ENCODE peak calls at places on chromosomes 2 and 18, in five cellular contexts. S, O, V, T and J are unnamed samples.

GRCh38 chr18:61942072-61942471 is 49.3 kb upstream of the RNF152 start:
- DNase-seq in S (no peak), O (no peak), V (no peak), T (no peak), J (no peak)

GRCh38 chr18:5152335-5153020 is 44.6 kb downstream of the AKAIN1 start:
- DNase-seq in S (no peak), O (no peak), V (no peak), T (no peak), J (no peak)

GRCh38 chr2:218831378-218831990 is at the start of gene PRKAG3:
- DNase-seq in S (no peak), O (no peak), V (no peak), T (no peak), J (no peak)

GRCh38 chr2:239160226-239161143 is 240.3 kb downstream of the HDAC4 start:
- DNase-seq in S (no peak), O (no peak), V (no peak), T (no peak), J (no peak)

GRCh38 chr18:79368681-79369080 is 27.0 kb upstream of the NFATC1 start:
- DNase-seq in S (no peak), O (no peak), V (no peak), T (no peak), J (no peak)

GRCh38 chr2:229297284-229297683 is 26.2 kb upstream of the PID1 start:
- DNase-seq in S (no peak), O (no peak), V (no peak), T (no peak), J (peak)

GRCh38 chr2:164617466-164617865 is 3.8 kb downstream of the GRB14 start:
- DNase-seq in S (no peak), O (no peak), V (no peak), T (no peak), J (no peak)

GRCh38 chr2:231666171-231667095 is 41.9 kb upstream of the PTMA start:
- DNase-seq in S (peak), O (peak), V (peak), T (peak), J (peak)

GRCh38 chr2:234823196-234823876 is 128.5 kb upstream of the SH3BP4 start:
- DNase-seq in S (no peak), O (no peak), V (no peak), T (no peak), J (no peak)

GRCh38 chr2:54306561-54306960 is 50.5 kb upstream of the TSPYL6 start:
- DNase-seq in S (no peak), O (no peak), V (no peak), T (no peak), J (no peak)

GRCh38 chr2:10971855-10972348 is 60.2 kb downstream of the KCNF1 start:
- DNase-seq in S (peak), O (no peak), V (no peak), T (no peak), J (peak)

GRCh38 chr2:240640939-240641338 is 15.7 kb downstream of the GPR35 start:
- DNase-seq in S (peak), O (peak), V (peak), T (no peak), J (no peak)

GRCh38 chr2:19488009-19488691 is 129.7 kb upstream of the OSR1 start:
- DNase-seq in S (no peak), O (no peak), V (peak), T (no peak), J (peak)

GRCh38 chr2:158753561-158754302 is 41.4 kb upstream of the DAPL1 start:
- DNase-seq in S (peak), O (peak), V (peak), T (no peak), J (peak)
- TF ChIP-seq REST in S (no peak), O (no peak), V (no peak), T (no peak), J (no peak)

DNA sequence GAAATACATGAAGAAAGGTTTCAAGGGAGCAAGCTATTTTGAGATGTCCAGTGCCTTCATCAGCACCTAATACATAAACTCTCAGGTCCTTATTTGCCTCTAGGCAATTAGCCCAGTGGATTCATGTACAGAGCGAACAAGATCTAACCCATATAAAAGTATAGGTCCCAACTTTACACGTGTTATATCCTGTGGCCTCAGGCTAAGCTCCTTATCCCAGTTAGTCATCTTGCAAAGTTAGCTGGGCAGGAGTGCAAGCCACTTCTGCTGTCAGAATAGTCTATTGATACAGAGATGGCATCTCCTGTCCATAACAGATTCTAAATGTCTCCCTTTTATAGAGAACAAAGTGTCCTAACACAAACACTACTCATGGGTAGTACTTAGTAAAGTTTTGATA is 203.9 kb upstream of the PIK3C3 start:
- DNase-seq in S (no peak), O (no peak), V (no peak), T (no peak), J (no peak)
- TF ChIP-seq GABPA in S (no peak), O (no peak), V (no peak), T (no peak), J (no peak)

DNA sequence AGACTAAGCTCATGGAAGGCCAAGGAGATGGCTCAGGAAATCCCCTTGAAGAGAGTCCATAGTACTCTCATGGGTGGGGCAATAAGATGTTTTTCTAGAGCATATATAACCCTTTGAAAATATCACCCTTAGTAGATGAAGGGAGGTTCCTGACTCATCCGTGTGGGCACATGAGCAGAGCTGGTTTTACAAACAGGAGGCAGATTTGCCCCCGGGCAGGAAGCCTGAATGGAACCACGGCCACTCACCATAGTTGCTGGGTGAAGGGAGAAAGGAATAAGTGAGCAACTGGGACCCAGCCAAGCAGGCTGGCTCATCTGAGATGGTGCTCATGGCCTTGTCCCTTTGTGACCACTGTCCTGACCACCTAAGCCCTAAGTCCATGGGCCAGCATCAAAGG is 29.0 kb upstream of the MAPRE3 start:
- DNase-seq in S (no peak), O (no peak), V (no peak), T (no peak), J (no peak)
- TF ChIP-seq REST in S (no peak), O (no peak), V (no peak), T (no peak), J (no peak)

GRCh38 chr2:204670124-204670523 is 124.8 kb downstream of the PARD3B start:
- DNase-seq in S (no peak), O (no peak), V (peak), T (no peak), J (no peak)
- TF ChIP-seq GABPA in S (no peak), O (no peak), V (no peak), T (no peak), J (no peak)

GRCh38 chr2:191679818-191680600 is 2.1 kb downstream of the NABP1 start:
- DNase-seq in S (no peak), O (no peak), V (no peak), T (no peak), J (peak)

GRCh38 chr2:191675807-191676667 is 1.9 kb upstream of the NABP1 start:
- DNase-seq in S (no peak), O (no peak), V (no peak), T (peak), J (peak)

GRCh38 chr2:191677091-191677645 is 768 bp upstream of the NABP1 start:
- DNase-seq in S (peak), O (peak), V (peak), T (no peak), J (peak)

GRCh38 chr2:191678437-191679110 is 638 bp downstream of the NABP1 start:
- DNase-seq in S (peak), O (peak), V (peak), T (no peak), J (peak)

DNA sequence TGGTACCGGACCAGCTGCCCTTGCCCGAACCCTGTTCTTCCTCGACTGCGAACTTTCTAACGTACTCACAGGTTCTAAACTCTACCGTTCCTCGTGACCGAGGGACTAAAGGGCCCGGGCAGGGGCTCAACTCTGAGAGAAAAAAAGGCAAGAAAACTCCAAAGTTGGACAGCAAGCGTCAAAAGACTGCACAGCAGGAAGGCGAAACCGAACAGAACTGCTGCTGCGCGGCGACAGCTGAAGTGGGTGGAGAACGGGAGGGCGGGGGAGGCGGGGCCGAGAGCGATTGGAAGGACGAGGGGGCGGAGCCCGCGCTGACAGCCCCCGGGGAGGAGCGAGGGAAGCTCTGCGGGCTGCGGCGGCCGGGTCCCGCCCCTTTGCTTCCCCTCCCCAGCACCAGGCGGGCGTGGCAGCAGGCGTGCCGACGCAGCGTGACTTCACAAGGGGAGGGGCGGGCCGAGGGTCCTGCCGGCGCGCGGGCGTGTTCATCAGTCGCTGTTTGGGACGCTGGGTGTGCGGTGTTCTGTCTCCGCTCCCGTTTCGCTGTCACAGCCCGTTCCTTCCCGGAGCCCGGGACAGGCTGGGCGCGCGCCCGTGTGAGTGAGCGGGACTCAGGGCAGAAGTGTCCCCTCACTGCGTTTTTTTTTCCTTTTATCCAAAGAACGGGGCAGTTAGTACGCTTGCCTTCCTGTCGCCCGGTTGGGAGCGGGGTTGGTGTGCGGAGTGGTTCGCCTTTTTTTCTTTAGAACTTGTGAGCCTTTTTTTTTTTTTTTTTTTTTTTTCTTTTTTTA is at the start of gene NABP1:
- DNase-seq in S (peak), O (peak), V (peak), T (peak), J (peak)
- TF ChIP-seq REST in S (peak), O (no peak), V (no peak), T (peak), J (peak)

DNA sequence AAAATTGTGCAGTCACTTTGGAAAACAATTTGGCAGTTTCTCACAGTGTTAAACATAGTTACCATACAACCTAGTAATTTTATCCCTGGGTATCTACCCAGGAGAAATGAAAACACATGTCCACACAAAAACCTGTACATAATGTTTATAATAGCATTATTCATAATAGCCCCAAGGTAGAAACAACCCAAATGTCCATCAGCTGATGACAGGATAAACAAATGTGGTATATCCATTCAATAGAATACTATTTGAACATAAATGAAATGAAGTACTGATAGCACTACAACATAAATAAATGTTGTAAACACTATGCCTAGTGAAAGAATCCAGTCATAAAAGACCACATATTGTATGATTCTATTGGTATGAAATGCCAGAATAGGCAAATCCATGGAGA is 20.9 kb upstream of the VIT start:
- DNase-seq in S (no peak), O (no peak), V (no peak), T (no peak), J (no peak)
- TF ChIP-seq GABPA in S (no peak), O (no peak), V (no peak), T (no peak), J (no peak)

DNA sequence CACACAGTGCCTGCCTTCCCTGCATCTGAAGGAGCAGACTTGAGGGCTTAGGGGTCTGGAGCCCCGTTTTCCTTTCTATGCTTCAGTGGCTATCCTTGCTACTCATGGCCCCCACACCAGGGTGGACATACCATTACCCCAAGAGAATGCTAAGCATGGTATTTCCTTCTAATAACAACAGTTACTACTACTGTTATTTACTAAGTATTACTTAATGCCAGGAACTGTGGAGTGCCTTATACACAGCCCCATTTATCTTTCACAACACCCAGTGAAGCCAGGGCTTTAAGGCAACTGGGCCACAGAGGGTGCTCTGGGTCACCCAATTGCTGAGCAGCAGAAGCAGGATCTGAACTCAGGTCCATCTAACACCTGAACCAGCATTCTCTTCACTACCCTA is 5.8 kb upstream of the PAX8 start:
- DNase-seq in S (no peak), O (no peak), V (no peak), T (no peak), J (no peak)
- TF ChIP-seq REST in S (no peak), O (no peak), V (no peak), T (no peak), J (no peak)